ENCODE peak calls at places on chromosomes 16 and 17, in six cellular contexts. R is ovary, T is cardiac muscle cell, Z is RWPE2, K is substantia nigra, E is upper lobe of right lung. C is an unnamed sample.

GRCh38 chr17:1298616-1299015 is 19.2 kb downstream of the TRARG1 start:
- DNase-seq in E (peak; percentile 70), R (no peak), Z (no peak), K (no peak), T (peak; percentile 12), C (no peak)

GRCh38 chr16:85720319-85720637 is 30.6 kb downstream of the C16orf74 start:
- DNase-seq in K (no peak), E (no peak), Z (peak; percentile 93), T (no peak), R (no peak), C (peak; percentile 94)

GRCh38 chr16:50842589-50842988 is 100.7 kb downstream of the CYLD start:
- DNase-seq in Z (no peak), E (no peak), R (no peak), T (no peak), K (no peak), C (no peak)

GRCh38 chr16:30458561-30459394 is 13.1 kb upstream of the SEPHS2 start:
- DNase-seq in T (no peak), K (no peak), R (no peak), Z (no peak), E (peak; percentile 84), C (peak; percentile 60)

GRCh38 chr16:3051009-3051408 is 4.6 kb downstream of the MMP25 start:
- DNase-seq in R (no peak), K (no peak), T (peak; percentile 5), Z (no peak), E (no peak), C (no peak)

GRCh38 chr17:65294184-65294719 is 157.1 kb downstream of the RGS9 start:
- DNase-seq in Z (no peak), R (peak; percentile 63), K (peak; percentile 21), E (peak; percentile 72), T (peak; percentile 83), C (peak; percentile 61)

GRCh38 chr17:70378005-70378404 is 208.7 kb downstream of the KCNJ2 start:
- DNase-seq in T (no peak), E (no peak), R (no peak), Z (no peak), K (no peak), C (no peak)

GRCh38 chr16:2029350-2029749 is 2.6 kb downstream of the NHERF2 start:
- DNase-seq in K (no peak), E (no peak), R (no peak), T (no peak), Z (peak; percentile 61), C (peak; percentile 82)

GRCh38 chr16:50151322-50151721 is 1.8 kb upstream of the TENT4B start:
- DNase-seq in Z (no peak), T (no peak), R (no peak), K (no peak), E (no peak), C (peak; percentile 23)

GRCh38 chr17:80593171-80593570 is 48.5 kb downstream of the RPTOR start:
- DNase-seq in T (no peak), R (no peak), E (no peak), K (no peak), Z (no peak), C (no peak)

GRCh38 chr16:68478526-68479249 is 30.4 kb upstream of the SMPD3 start:
- DNase-seq in Z (no peak), E (no peak), K (no peak), T (no peak), R (no peak), C (peak; percentile 89)

GRCh38 chr17:46158323-46159296 is 34.6 kb downstream of the KANSL1 start:
- DNase-seq in R (no peak), E (no peak), K (no peak), Z (no peak), T (no peak), C (no peak)

GRCh38 chr17:81018044-81018802 is 16.7 kb upstream of the BAIAP2 start:
- DNase-seq in E (peak; percentile 61), K (no peak), Z (no peak), T (peak; percentile 62), R (peak; percentile 41), C (no peak)

GRCh38 chr16:54651440-54651839 is 279.2 kb upstream of the IRX5 start:
- DNase-seq in E (no peak), T (no peak), Z (no peak), R (no peak), K (no peak), C (no peak)

GRCh38 chr16:76729525-76729924 is 452.3 kb downstream of the CNTNAP4 start:
- DNase-seq in K (no peak), R (no peak), E (no peak), T (no peak), Z (no peak), C (no peak)

GRCh38 chr16:49961087-49961486 is 63.9 kb upstream of the CNEP1R1 start:
- DNase-seq in T (peak; percentile 56), E (no peak), R (no peak), K (no peak), Z (no peak), C (no peak)

GRCh38 chr16:85750827-85751641 is at the start of gene C16orf74:
- DNase-seq in E (peak; percentile 76), K (no peak), T (peak; percentile 65), R (no peak), Z (no peak), C (peak; percentile 67)

GRCh38 chr16:66204761-66205160 is 161.7 kb upstream of the CDH5 start:
- DNase-seq in K (no peak), E (no peak), R (no peak), T (peak; percentile 86), Z (no peak), C (no peak)

GRCh38 chr17:27471321-27472269 is 15.3 kb downstream of the KSR1 start:
- DNase-seq in E (peak; percentile 57), K (no peak), Z (no peak), R (no peak), T (no peak), C (no peak)

GRCh38 chr17:58183514-58183913 is 9.0 kb upstream of the EPX start:
- DNase-seq in T (no peak), E (no peak), K (no peak), Z (no peak), R (no peak), C (no peak)

GRCh38 chr16:84245933-84246678 is 6.3 kb upstream of the KCNG4 start:
- DNase-seq in Z (no peak), K (no peak), T (no peak), R (no peak), E (no peak), C (no peak)

DNA sequence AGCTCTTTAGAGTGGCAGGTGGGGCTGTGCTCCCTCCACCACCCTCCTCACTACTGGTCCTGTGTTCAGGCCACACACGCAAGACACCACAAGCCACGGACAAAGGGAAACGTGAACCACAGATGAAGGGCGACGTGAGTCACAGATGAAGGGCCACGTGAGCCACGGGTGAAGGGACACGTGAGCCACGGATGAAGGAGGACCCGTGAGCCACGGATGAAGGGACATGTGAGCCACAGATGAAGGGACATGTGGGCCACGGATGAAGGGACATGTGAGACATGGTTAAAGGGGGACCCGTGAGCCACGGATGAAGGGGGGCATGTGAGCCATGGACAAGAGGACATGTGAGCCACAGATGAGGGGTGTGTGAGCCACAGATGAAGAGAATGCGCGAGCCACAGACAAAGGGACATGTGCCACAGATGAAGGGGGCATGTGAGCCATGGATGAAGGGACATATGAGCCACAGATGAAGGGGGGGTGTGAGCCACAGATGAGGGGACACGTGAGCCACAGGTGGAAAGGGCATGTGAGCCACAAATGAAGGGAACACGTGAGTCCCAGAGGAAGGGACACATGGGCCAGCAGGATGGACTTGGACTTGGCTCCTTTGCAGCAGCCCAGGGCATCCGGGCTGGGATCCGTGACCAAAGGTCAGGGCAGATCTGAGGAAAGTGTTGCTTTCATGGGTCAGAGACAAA is 15.6 kb downstream of the ZNF469 start:
- DNase-seq in Z (no peak), E (no peak), T (no peak), K (no peak), R (no peak), C (no peak)
- H3K27ac ChIP-seq in Z (no peak overlapping the region), E (no peak overlapping the region), T (no peak overlapping the region), K (no peak overlapping the region), R (no peak overlapping the region), C (no peak overlapping the region)

DNA sequence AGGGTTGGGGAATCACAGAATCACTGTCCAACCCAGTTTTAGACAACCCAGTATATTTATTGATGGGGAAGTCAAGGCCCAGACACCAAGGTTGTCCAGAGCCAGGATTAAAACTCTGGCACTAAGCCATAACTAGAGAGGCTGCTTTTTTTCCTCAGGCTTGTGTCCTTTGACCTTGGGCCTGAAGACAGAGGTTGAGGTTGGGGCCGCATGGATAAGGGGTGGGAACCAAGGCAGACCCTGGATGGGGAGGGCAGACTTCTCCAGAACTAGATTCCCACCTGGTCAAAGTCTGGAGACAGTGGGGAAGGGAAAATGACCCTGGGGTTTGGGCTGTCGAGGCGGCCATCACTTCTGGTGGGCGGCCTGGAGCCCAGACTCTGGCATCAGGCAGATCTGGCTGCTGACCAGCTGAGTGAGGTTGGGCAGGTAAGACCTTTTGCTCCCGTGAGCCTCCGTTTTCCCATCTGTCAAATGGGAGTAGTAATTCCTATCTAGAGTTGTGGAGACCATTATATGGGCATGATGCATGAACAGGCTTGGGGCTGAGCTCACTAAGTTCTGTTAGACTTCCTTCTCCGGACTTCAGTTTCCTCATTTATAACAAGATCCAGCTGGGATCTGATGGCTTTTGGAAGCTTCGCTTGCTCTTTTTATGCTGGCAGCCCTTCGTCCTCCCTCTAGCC is 17.9 kb downstream of the IGFBP4 start:
- DNase-seq in Z (no peak), R (no peak), K (no peak), T (no peak), E (no peak), C (no peak)
- H3K27ac ChIP-seq in Z (no peak overlapping the region), R (peak overlapping the region; percentile 53), K (no peak overlapping the region), T (peak overlapping the region; percentile 2), E (peak overlapping the region; percentile 42), C (peak overlapping the region; percentile 49)

DNA sequence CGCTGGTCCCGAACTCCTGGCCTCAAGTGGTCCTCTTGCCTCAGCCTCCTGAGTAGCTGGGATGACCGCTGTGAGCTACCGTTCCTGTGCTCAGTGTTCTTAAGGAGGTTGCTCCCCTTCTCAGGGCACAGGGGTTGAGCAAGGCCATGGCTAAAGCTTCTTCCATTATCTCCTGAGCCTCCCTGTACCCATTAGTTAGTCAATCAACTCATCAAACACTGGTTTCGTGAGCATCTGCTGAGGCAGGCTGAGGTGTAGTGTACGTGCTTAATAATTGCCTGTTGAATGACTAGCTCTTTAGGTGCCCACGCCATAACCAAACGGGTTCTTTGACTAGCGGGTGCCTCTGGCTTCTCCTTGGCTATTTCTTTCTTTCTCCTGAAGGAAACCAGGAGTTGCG is 11.7 kb downstream of the SGCA start:
- DNase-seq in Z (no peak), K (no peak), R (no peak), E (no peak), T (no peak), C (no peak)
- H3K27ac ChIP-seq in Z (peak overlapping the region; percentile 75), K (no peak overlapping the region), R (no peak overlapping the region), E (peak overlapping the region; percentile 70), T (peak overlapping the region; percentile 45), C (peak overlapping the region; percentile 18)

DNA sequence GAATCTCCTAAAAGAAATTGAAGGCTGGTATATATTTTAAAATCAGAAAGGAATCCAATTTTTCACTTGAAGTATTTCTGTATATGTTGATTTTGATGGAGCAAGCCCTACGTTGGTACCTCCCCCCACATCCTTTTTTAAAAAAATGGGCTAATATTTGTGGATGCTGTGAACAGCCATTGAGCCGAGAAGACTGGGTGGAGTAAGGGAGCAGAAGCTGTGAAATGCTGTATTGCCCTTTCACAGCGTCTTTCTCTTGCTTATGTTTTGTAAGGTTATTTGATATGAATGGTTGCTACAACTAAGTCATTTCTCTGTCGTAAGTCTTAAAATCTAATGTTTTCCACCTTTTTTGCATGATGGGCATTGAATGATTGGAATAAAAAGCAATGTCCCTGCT is 2.3 kb downstream of the PAFAH1B1 start:
- DNase-seq in E (no peak), Z (no peak), K (no peak), R (no peak), T (peak; percentile 24), C (no peak)
- H3K27ac ChIP-seq in E (no peak overlapping the region), Z (no peak overlapping the region), K (no peak overlapping the region), R (no peak overlapping the region), T (no peak overlapping the region), C (no peak overlapping the region)

C was measured in right lobe of liver.